ENCODE peak calls at places on chromosomes 6 and 20, in seven cellular contexts. B is Kasumi-1; E is WTC11; I is NCI-H2029; T is Caki2; O is activated T-cell treated with anti-CD3 and anti-CD28 coated beads, Interleukin-2, amount 50 U/mL, for 24 hours; G is CD8-positive, alpha-beta memory T cell. N is an unnamed sample.

GRCh38 chr6:29230666-29231065 is 60.0 kb downstream of the OR2J2 start:
- DNase-seq in T (no peak), I (no peak), B (no peak), E (no peak), O (no peak), G (no peak), N (no peak)

GRCh38 chr20:34705383-34706021 is 1.4 kb downstream of the TP53INP2 start:
- DNase-seq in T (peak), E (peak), I (peak), G (no peak), O (no peak), B (no peak), N (no peak)

GRCh38 chr6:111603648-111604047 is 2.0 kb downstream of the TRAF3IP2 start:
- DNase-seq in I (no peak), O (no peak), T (no peak), B (no peak), G (no peak), E (no peak), N (no peak)

GRCh38 chr6:124056884-124057283 is 253.2 kb downstream of the NKAIN2 start:
- DNase-seq in B (no peak), E (no peak), O (no peak), I (peak), T (no peak), G (no peak), N (peak)

GRCh38 chr6:51569594-51569993 is 517.8 kb downstream of the PKHD1 start:
- DNase-seq in T (no peak), G (no peak), B (no peak), E (no peak), O (no peak), I (no peak), N (no peak)

GRCh38 chr20:48826883-48827771 is 672 bp downstream of the PREX1 start:
- DNase-seq in I (no peak), E (peak), T (peak), O (peak), B (no peak), G (peak), N (no peak)

GRCh38 chr20:36482044-36482473 is 59.3 kb upstream of the MYL9 start:
- DNase-seq in G (no peak), E (no peak), I (peak), O (no peak), B (no peak), T (no peak), N (peak)

GRCh38 chr6:110946498-110946897 is 12.0 kb upstream of the GTF3C6 start:
- DNase-seq in O (no peak), T (no peak), E (no peak), G (no peak), B (no peak), I (no peak), N (no peak)

GRCh38 chr20:9068232-9068781 is 580 bp upstream of the PLCB4 start:
- DNase-seq in B (no peak), E (peak), G (no peak), O (no peak), I (peak), T (peak), N (no peak)

GRCh38 chr20:21564127-21564773 is 50.4 kb upstream of the NKX2-2 start:
- DNase-seq in G (no peak), E (no peak), I (no peak), B (no peak), T (peak), O (no peak), N (peak)

GRCh38 chr20:10645205-10645570 is 28.6 kb downstream of the JAG1 start:
- DNase-seq in G (no peak), E (no peak), T (no peak), B (no peak), O (no peak), I (no peak), N (no peak)

GRCh38 chr6:57324538-57324937 is 7.1 kb downstream of the PRIM2 start:
- DNase-seq in I (no peak), G (no peak), B (peak), E (no peak), T (no peak), O (no peak), N (no peak)

GRCh38 chr6:109516929-109517328 is 33.9 kb upstream of the ZBTB24 start:
- DNase-seq in B (peak), E (no peak), G (no peak), O (no peak), I (no peak), T (no peak), N (no peak)

GRCh38 chr20:17808357-17808756 is 108.6 kb downstream of the BANF2 start:
- DNase-seq in I (no peak), G (no peak), B (no peak), E (no peak), O (no peak), T (no peak), N (no peak)

GRCh38 chr6:87806098-87806497 is 104.1 kb upstream of the AKIRIN2 start:
- DNase-seq in B (no peak), E (no peak), T (no peak), O (no peak), I (no peak), G (no peak), N (no peak)

GRCh38 chr20:1277529-1278322 is 11.6 kb downstream of the SNPH start:
- DNase-seq in E (no peak), I (no peak), O (no peak), G (no peak), B (no peak), T (no peak), N (no peak)

GRCh38 chr6:47736083-47736700 is 37.8 kb downstream of the ADGRF4 start:
- DNase-seq in E (no peak), T (no peak), I (no peak), B (no peak), O (no peak), G (no peak), N (no peak)

GRCh38 chr6:170229851-170230519 is 60.9 kb downstream of the DLL1 start:
- DNase-seq in I (no peak), O (no peak), G (no peak), B (no peak), T (no peak), E (no peak), N (no peak)